ENCODE peak calls at places on chromosomes 7 and 10, in ten cellular contexts. R is pancreas, U is colonic mucosa, Y is bronchial epithelial cell, Q is cardiac muscle cell, D is astrocyte, S is IMR-90, N is nephron progenitor cell, A is body of pancreas, Z is HepG2. V is an unnamed sample.

GRCh38 chr10:78451592-78451991 is 417.9 kb downstream of the RPS24 start:
- DNase-seq in N (no peak), Y (no peak), U (peak; percentile 31), Z (no peak), D (no peak), Q (peak; percentile 82), A (no peak), R (no peak), S (peak; percentile 16), V (no peak)

GRCh38 chr7:87159538-87159937 is 7.3 kb downstream of the DMTF1 start:
- DNase-seq in R (no peak), A (no peak), Y (no peak), Q (no peak), S (no peak), D (no peak), U (no peak), Z (no peak), N (no peak), V (no peak)

GRCh38 chr7:158050441-158051371 is 536.9 kb downstream of the PTPRN2 start:
- DNase-seq in N (no peak), Y (no peak), Z (no peak), U (no peak), Q (no peak), D (no peak), A (no peak), S (no peak), R (no peak), V (no peak)

GRCh38 chr10:84172435-84173356 is 905 bp upstream of the GPR15LG start:
- DNase-seq in R (no peak), Q (no peak), N (no peak), Z (no peak), U (peak; percentile 70), Y (no peak), D (no peak), S (no peak), A (no peak), V (peak; percentile 60)

GRCh38 chr7:40405991-40406390 is 271.2 kb downstream of the SUGCT start:
- DNase-seq in Z (no peak), U (no peak), N (no peak), A (no peak), S (no peak), Y (no peak), Q (no peak), D (no peak), R (no peak), V (no peak)

GRCh38 chr10:77637474-77637985 is at the start of gene KCNMA1:
- DNase-seq in U (no peak), Z (no peak), A (peak; percentile 15), N (peak; percentile 58), S (no peak), R (peak; percentile 26), Y (no peak), Q (no peak), D (no peak), V (no peak)

GRCh38 chr7:2129376-2130375 is 103.1 kb downstream of the MAD1L1 start:
- DNase-seq in Z (no peak), Y (no peak), U (no peak), A (peak; percentile 56), Q (no peak), S (no peak), R (peak; percentile 43), N (no peak), D (no peak), V (no peak)

GRCh38 chr7:15747187-15748111 is 61.0 kb upstream of the MEOX2 start:
- DNase-seq in A (no peak), Q (peak; percentile 58), Y (no peak), N (no peak), Z (no peak), U (no peak), R (no peak), S (no peak), D (no peak), V (no peak)

GRCh38 chr10:44967596-44967995 is 8.0 kb downstream of the RASSF4 start:
- DNase-seq in U (peak; percentile 20), Q (no peak), A (no peak), R (no peak), Y (no peak), N (no peak), Z (no peak), D (no peak), S (no peak), V (no peak)

GRCh38 chr7:128453836-128454804 is 1.6 kb upstream of the HILPDA start:
- DNase-seq in D (peak; percentile 87), N (peak; percentile 75), S (peak; percentile 82), Z (no peak), A (peak; percentile 90), U (peak; percentile 51), Q (peak; percentile 99), R (peak; percentile 73), Y (no peak), V (no peak)

GRCh38 chr7:128454808-128455555 is 696 bp upstream of the HILPDA start:
- DNase-seq in S (peak; percentile 41), Q (peak; percentile 80), N (no peak), R (no peak), A (no peak), Y (no peak), U (no peak), D (peak; percentile 47), Z (no peak), V (no peak)

GRCh38 chr7:128458956-128459355 is 3.3 kb downstream of the HILPDA start:
- DNase-seq in U (no peak), R (no peak), S (no peak), Q (no peak), A (no peak), Y (no peak), Z (no peak), D (no peak), N (no peak), V (no peak)

GRCh38 chr7:128452552-128452951 is 3.1 kb upstream of the HILPDA start:
- DNase-seq in Q (no peak), U (no peak), S (no peak), R (no peak), N (no peak), D (no peak), Y (no peak), A (no peak), Z (no peak), V (no peak)

GRCh38 chr7:128455556-128456254 is at the start of gene HILPDA:
- DNase-seq in Q (peak; percentile 99), D (peak; percentile 95), N (peak; percentile 86), R (peak; percentile 93), S (peak; percentile 95), Y (peak; percentile 90), U (peak; percentile 92), A (peak; percentile 94), Z (peak; percentile 74), V (peak; percentile 96)
- TF ChIP-seq CTCF in Q (no peak), D (no peak), N (no peak), R (no peak), S (no peak), Y (no peak), U (no peak), A (no peak), Z (peak; percentile 16), V (no peak)

GRCh38 chr7:149460493-149461330 is at the start of gene ZNF777:
- DNase-seq in D (peak; percentile 78), Z (peak; percentile 75), S (peak; percentile 87), Q (peak; percentile 91), N (peak; percentile 74), R (peak; percentile 87), U (peak; percentile 80), A (peak; percentile 90), Y (peak; percentile 75), V (peak; percentile 92)
- TF ChIP-seq CTCF in D (peak; percentile 3), Z (peak; percentile 70), S (peak; percentile 60), Q (peak; percentile 50), N (no peak), R (peak; percentile 44), U (peak; percentile 24), A (peak; percentile 38), Y (peak; percentile 55), V (peak; percentile 61)

GRCh38 chr7:121449304-121449703 is 53.2 kb upstream of the FAM3C start:
- DNase-seq in R (no peak), Z (no peak), U (no peak), D (no peak), Y (peak; percentile 32), S (no peak), N (no peak), A (peak; percentile 20), Q (peak; percentile 57), V (no peak)
- TF ChIP-seq CTCF in R (no peak), Z (no peak), U (no peak), D (no peak), Y (peak; percentile 3), S (no peak), N (no peak), A (no peak), Q (peak; percentile 30), V (no peak)

GRCh38 chr10:98338896-98339295 is 70.9 kb upstream of the LOXL4 start:
- DNase-seq in Y (no peak), Z (no peak), D (no peak), S (peak; percentile 20), A (no peak), U (no peak), N (no peak), Q (peak; percentile 16), R (no peak), V (no peak)

GRCh38 chr10:98340261-98340675 is 72.3 kb upstream of the LOXL4 start:
- DNase-seq in Z (no peak), D (peak; percentile 54), A (no peak), N (no peak), R (no peak), S (peak; percentile 49), Q (peak; percentile 29), U (no peak), Y (peak; percentile 45), V (no peak)

GRCh38 chr10:98339790-98340189 is 71.8 kb upstream of the LOXL4 start:
- DNase-seq in A (no peak), D (no peak), Q (no peak), U (no peak), N (no peak), R (no peak), Z (no peak), S (no peak), Y (no peak), V (no peak)

GRCh38 chr10:98338318-98338717 is 70.3 kb upstream of the LOXL4 start:
- DNase-seq in Q (peak; percentile 52), U (no peak), A (no peak), R (no peak), D (peak; percentile 67), Z (no peak), S (peak; percentile 23), Y (peak; percentile 37), N (no peak), V (no peak)

GRCh38 chr10:98340946-98341345 is 73.0 kb upstream of the LOXL4 start:
- DNase-seq in S (peak; percentile 38), Y (peak; percentile 52), R (no peak), Q (peak; percentile 49), D (no peak), A (no peak), Z (no peak), U (no peak), N (no peak), V (no peak)
- TF ChIP-seq CTCF in S (peak; percentile 6), Y (no peak), R (no peak), Q (no peak), D (no peak), A (no peak), Z (no peak), U (no peak), N (no peak), V (no peak)